ENCODE peak calls at places on chromosomes 12 and 14, in ten cellular contexts. One of them, this sample, is unnamed.

GRCh38 chr14:97644365-97644764 is 847.2 kb downstream of the VRK1 start:
- DNase-seq in stomach: no peak
- DNase-seq in fibroblast of lung: no peak
- DNase-seq in fibroblast of pulmonary artery: no peak
- DNase-seq in HL-60: no peak
- DNase-seq in CD8-positive, alpha-beta T cell: no peak
- DNase-seq in SK-N-SH: no peak
- DNase-seq in uterus: no peak
- DNase-seq in adrenal gland: no peak
- DNase-seq in bronchial epithelial cell: peak
- DNase-seq in this sample: no peak

GRCh38 chr14:68050177-68050576 is 230.6 kb downstream of the RAD51B start:
- DNase-seq in uterus: no peak
- DNase-seq in CD8-positive, alpha-beta T cell: no peak
- DNase-seq in adrenal gland: no peak
- DNase-seq in HL-60: no peak
- DNase-seq in bronchial epithelial cell: no peak
- DNase-seq in fibroblast of pulmonary artery: no peak
- DNase-seq in stomach: no peak
- DNase-seq in SK-N-SH: no peak
- DNase-seq in fibroblast of lung: no peak
- DNase-seq in this sample: no peak

GRCh38 chr14:31913370-31913769 is 163.7 kb upstream of the ARHGAP5 start:
- DNase-seq in uterus: no peak
- DNase-seq in bronchial epithelial cell: no peak
- DNase-seq in SK-N-SH: no peak
- DNase-seq in adrenal gland: no peak
- DNase-seq in fibroblast of lung: no peak
- DNase-seq in CD8-positive, alpha-beta T cell: no peak
- DNase-seq in HL-60: no peak
- DNase-seq in fibroblast of pulmonary artery: no peak
- DNase-seq in stomach: no peak
- DNase-seq in this sample: no peak

GRCh38 chr12:106137456-106138278 is 1.1 kb downstream of the NUAK1 start:
- DNase-seq in uterus: no peak
- DNase-seq in CD8-positive, alpha-beta T cell: no peak
- DNase-seq in SK-N-SH: no peak
- DNase-seq in fibroblast of pulmonary artery: no peak
- DNase-seq in stomach: no peak
- DNase-seq in fibroblast of lung: no peak
- DNase-seq in adrenal gland: no peak
- DNase-seq in bronchial epithelial cell: no peak
- DNase-seq in HL-60: no peak
- DNase-seq in this sample: no peak

GRCh38 chr14:30580616-30581282 is 21.8 kb downstream of the G2E3 start:
- DNase-seq in fibroblast of lung: no peak
- DNase-seq in uterus: no peak
- DNase-seq in HL-60: no peak
- DNase-seq in adrenal gland: no peak
- DNase-seq in bronchial epithelial cell: no peak
- DNase-seq in SK-N-SH: no peak
- DNase-seq in fibroblast of pulmonary artery: no peak
- DNase-seq in stomach: no peak
- DNase-seq in CD8-positive, alpha-beta T cell: no peak
- DNase-seq in this sample: no peak

GRCh38 chr14:85087201-85087600 is 442.7 kb upstream of the FLRT2 start:
- DNase-seq in fibroblast of lung: peak
- DNase-seq in HL-60: no peak
- DNase-seq in uterus: no peak
- DNase-seq in SK-N-SH: no peak
- DNase-seq in adrenal gland: no peak
- DNase-seq in bronchial epithelial cell: peak
- DNase-seq in CD8-positive, alpha-beta T cell: no peak
- DNase-seq in fibroblast of pulmonary artery: no peak
- DNase-seq in stomach: no peak
- DNase-seq in this sample: peak

GRCh38 chr12:110622582-110622981 is 8.7 kb downstream of the TCTN1 start:
- DNase-seq in adrenal gland: no peak
- DNase-seq in HL-60: no peak
- DNase-seq in fibroblast of pulmonary artery: no peak
- DNase-seq in SK-N-SH: no peak
- DNase-seq in fibroblast of lung: peak
- DNase-seq in CD8-positive, alpha-beta T cell: no peak
- DNase-seq in uterus: no peak
- DNase-seq in bronchial epithelial cell: no peak
- DNase-seq in stomach: no peak
- DNase-seq in this sample: no peak

GRCh38 chr12:19620222-19620621 is 180.9 kb downstream of the AEBP2 start:
- DNase-seq in bronchial epithelial cell: peak
- DNase-seq in adrenal gland: no peak
- DNase-seq in HL-60: no peak
- DNase-seq in stomach: peak
- DNase-seq in fibroblast of pulmonary artery: peak
- DNase-seq in SK-N-SH: no peak
- DNase-seq in uterus: no peak
- DNase-seq in fibroblast of lung: peak
- DNase-seq in CD8-positive, alpha-beta T cell: peak
- DNase-seq in this sample: peak

DNA sequence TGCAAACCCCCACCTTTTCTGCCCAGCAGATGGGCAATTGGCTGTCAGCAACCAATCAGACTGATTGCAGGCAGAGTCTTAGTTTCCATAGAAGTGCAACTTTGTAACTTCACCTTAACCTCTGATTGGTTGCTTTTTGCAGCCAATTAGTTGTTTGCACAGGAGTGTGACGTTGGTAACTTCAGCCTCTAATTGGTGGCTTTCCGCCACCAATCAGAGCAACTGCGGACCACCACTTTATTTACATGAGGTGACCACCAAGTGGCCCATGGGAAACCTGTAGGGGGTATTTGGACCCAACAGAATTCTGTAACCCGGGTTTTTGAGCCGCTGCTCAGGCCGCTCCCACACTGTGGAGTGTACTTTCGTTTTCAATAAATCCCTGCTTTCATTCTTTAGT is 32.3 kb downstream of the CDKN1B start:
- DNase-seq in fibroblast of lung: no peak
- DNase-seq in uterus: no peak
- DNase-seq in CD8-positive, alpha-beta T cell: no peak
- DNase-seq in fibroblast of pulmonary artery: no peak
- DNase-seq in adrenal gland: no peak
- DNase-seq in stomach: no peak
- DNase-seq in bronchial epithelial cell: no peak
- DNase-seq in HL-60: no peak
- DNase-seq in SK-N-SH: no peak
- DNase-seq in this sample: no peak
- H3K4me3 ChIP-seq in fibroblast of lung: no peak
- H3K4me3 ChIP-seq in uterus: peak
- H3K4me3 ChIP-seq in CD8-positive, alpha-beta T cell: no peak
- H3K4me3 ChIP-seq in fibroblast of pulmonary artery: no peak
- H3K4me3 ChIP-seq in adrenal gland: no peak
- H3K4me3 ChIP-seq in stomach: peak
- H3K4me3 ChIP-seq in bronchial epithelial cell: no peak
- H3K4me3 ChIP-seq in HL-60: no peak
- H3K4me3 ChIP-seq in SK-N-SH: peak
- H3K4me3 ChIP-seq in this sample: no peak

GRCh38 chr14:88380405-88380804 is 5.1 kb upstream of the SPATA7 start:
- DNase-seq in fibroblast of lung: peak
- DNase-seq in fibroblast of pulmonary artery: peak
- DNase-seq in SK-N-SH: peak
- DNase-seq in CD8-positive, alpha-beta T cell: no peak
- DNase-seq in adrenal gland: no peak
- DNase-seq in stomach: no peak
- DNase-seq in uterus: no peak
- DNase-seq in HL-60: no peak
- DNase-seq in bronchial epithelial cell: peak
- DNase-seq in this sample: peak

GRCh38 chr14:88386395-88386794 is 938 bp downstream of the SPATA7 start:
- DNase-seq in HL-60: no peak
- DNase-seq in fibroblast of lung: no peak
- DNase-seq in stomach: no peak
- DNase-seq in adrenal gland: no peak
- DNase-seq in CD8-positive, alpha-beta T cell: no peak
- DNase-seq in fibroblast of pulmonary artery: no peak
- DNase-seq in uterus: no peak
- DNase-seq in SK-N-SH: no peak
- DNase-seq in bronchial epithelial cell: no peak
- DNase-seq in this sample: no peak

GRCh38 chr14:88384653-88385205 is 728 bp upstream of the SPATA7 start:
- DNase-seq in fibroblast of lung: no peak
- DNase-seq in SK-N-SH: peak
- DNase-seq in uterus: peak
- DNase-seq in stomach: no peak
- DNase-seq in bronchial epithelial cell: peak
- DNase-seq in HL-60: no peak
- DNase-seq in adrenal gland: no peak
- DNase-seq in CD8-positive, alpha-beta T cell: no peak
- DNase-seq in fibroblast of pulmonary artery: peak
- DNase-seq in this sample: peak

GRCh38 chr14:88388741-88389282 is 3.4 kb downstream of the SPATA7 start:
- DNase-seq in stomach: no peak
- DNase-seq in adrenal gland: no peak
- DNase-seq in SK-N-SH: no peak
- DNase-seq in bronchial epithelial cell: no peak
- DNase-seq in uterus: no peak
- DNase-seq in HL-60: no peak
- DNase-seq in fibroblast of lung: no peak
- DNase-seq in CD8-positive, alpha-beta T cell: no peak
- DNase-seq in fibroblast of pulmonary artery: no peak
- DNase-seq in this sample: no peak

GRCh38 chr14:88385212-88386101 is at the start of gene SPATA7:
- DNase-seq in fibroblast of lung: peak
- DNase-seq in uterus: peak
- DNase-seq in CD8-positive, alpha-beta T cell: peak
- DNase-seq in adrenal gland: peak
- DNase-seq in stomach: peak
- DNase-seq in bronchial epithelial cell: peak
- DNase-seq in HL-60: peak
- DNase-seq in fibroblast of pulmonary artery: peak
- DNase-seq in SK-N-SH: peak
- DNase-seq in this sample: peak
- TF ChIP-seq CTCF in fibroblast of lung: no peak
- TF ChIP-seq CTCF in uterus: no peak
- TF ChIP-seq CTCF in CD8-positive, alpha-beta T cell: no peak
- TF ChIP-seq CTCF in adrenal gland: no peak
- TF ChIP-seq CTCF in stomach: no peak
- TF ChIP-seq CTCF in bronchial epithelial cell: no peak
- TF ChIP-seq CTCF in HL-60: no peak
- TF ChIP-seq CTCF in fibroblast of pulmonary artery: no peak
- TF ChIP-seq CTCF in SK-N-SH: peak
- TF ChIP-seq CTCF in this sample: no peak

DNA sequence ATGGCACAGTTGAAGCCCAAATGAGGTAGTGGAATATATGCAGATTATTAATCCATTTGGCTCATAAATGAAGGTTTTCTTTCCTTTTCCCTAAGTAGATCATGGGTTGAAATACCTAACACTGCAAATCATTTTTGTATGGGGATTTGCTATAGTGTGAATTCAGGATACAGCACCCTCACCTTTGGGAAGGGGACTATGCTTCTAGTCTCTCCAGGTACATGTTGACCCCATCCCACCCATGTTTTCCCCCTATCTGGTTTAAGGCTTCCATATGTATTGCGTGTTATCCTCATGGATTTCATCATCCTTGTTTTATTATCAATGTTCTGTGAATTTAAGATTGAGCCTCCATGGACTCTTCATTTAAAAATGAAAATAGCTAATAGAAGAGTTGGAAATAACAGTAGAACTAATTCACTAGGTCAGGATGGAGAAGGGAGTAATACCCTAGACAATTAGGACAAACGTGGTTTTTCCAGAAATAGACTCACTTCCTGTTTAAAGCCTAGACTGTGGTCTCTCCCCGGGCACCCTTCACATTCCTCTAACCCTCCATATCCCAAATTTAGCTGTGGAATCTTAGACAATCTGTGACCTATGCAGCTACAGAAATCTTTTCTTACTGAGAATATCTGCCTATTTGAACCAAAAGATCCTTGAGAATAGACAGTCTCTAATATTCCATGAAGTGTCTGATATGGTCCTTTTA is 56.5 kb downstream of the DAD1 start:
- DNase-seq in SK-N-SH: no peak
- DNase-seq in adrenal gland: no peak
- DNase-seq in HL-60: no peak
- DNase-seq in bronchial epithelial cell: no peak
- DNase-seq in fibroblast of pulmonary artery: peak
- DNase-seq in CD8-positive, alpha-beta T cell: no peak
- DNase-seq in fibroblast of lung: peak
- DNase-seq in stomach: no peak
- DNase-seq in uterus: no peak
- DNase-seq in this sample: no peak
- H3K4me3 ChIP-seq in SK-N-SH: no peak
- H3K4me3 ChIP-seq in adrenal gland: no peak
- H3K4me3 ChIP-seq in HL-60: no peak
- H3K4me3 ChIP-seq in bronchial epithelial cell: no peak
- H3K4me3 ChIP-seq in fibroblast of pulmonary artery: no peak
- H3K4me3 ChIP-seq in CD8-positive, alpha-beta T cell: peak
- H3K4me3 ChIP-seq in fibroblast of lung: no peak
- H3K4me3 ChIP-seq in stomach: no peak
- H3K4me3 ChIP-seq in uterus: no peak
- H3K4me3 ChIP-seq in this sample: no peak

GRCh38 chr14:71491925-71492324 is 440.3 kb upstream of the RGS6 start:
- DNase-seq in CD8-positive, alpha-beta T cell: no peak
- DNase-seq in bronchial epithelial cell: no peak
- DNase-seq in stomach: no peak
- DNase-seq in adrenal gland: peak
- DNase-seq in HL-60: no peak
- DNase-seq in fibroblast of pulmonary artery: peak
- DNase-seq in uterus: no peak
- DNase-seq in fibroblast of lung: peak
- DNase-seq in SK-N-SH: no peak
- DNase-seq in this sample: no peak

GRCh38 chr14:71499018-71499417 is 433.2 kb upstream of the RGS6 start:
- DNase-seq in HL-60: no peak
- DNase-seq in fibroblast of lung: no peak
- DNase-seq in CD8-positive, alpha-beta T cell: no peak
- DNase-seq in SK-N-SH: no peak
- DNase-seq in adrenal gland: no peak
- DNase-seq in uterus: no peak
- DNase-seq in bronchial epithelial cell: no peak
- DNase-seq in fibroblast of pulmonary artery: no peak
- DNase-seq in stomach: no peak
- DNase-seq in this sample: no peak

GRCh38 chr14:71498151-71498734 is 434.0 kb upstream of the RGS6 start:
- DNase-seq in fibroblast of pulmonary artery: peak
- DNase-seq in stomach: no peak
- DNase-seq in CD8-positive, alpha-beta T cell: no peak
- DNase-seq in adrenal gland: no peak
- DNase-seq in uterus: no peak
- DNase-seq in fibroblast of lung: peak
- DNase-seq in SK-N-SH: no peak
- DNase-seq in HL-60: no peak
- DNase-seq in bronchial epithelial cell: no peak
- DNase-seq in this sample: no peak

GRCh38 chr14:71492346-71492745 is 439.9 kb upstream of the RGS6 start:
- DNase-seq in bronchial epithelial cell: no peak
- DNase-seq in adrenal gland: no peak
- DNase-seq in uterus: no peak
- DNase-seq in SK-N-SH: no peak
- DNase-seq in fibroblast of lung: peak
- DNase-seq in stomach: no peak
- DNase-seq in CD8-positive, alpha-beta T cell: no peak
- DNase-seq in HL-60: no peak
- DNase-seq in fibroblast of pulmonary artery: no peak
- DNase-seq in this sample: no peak

DNA sequence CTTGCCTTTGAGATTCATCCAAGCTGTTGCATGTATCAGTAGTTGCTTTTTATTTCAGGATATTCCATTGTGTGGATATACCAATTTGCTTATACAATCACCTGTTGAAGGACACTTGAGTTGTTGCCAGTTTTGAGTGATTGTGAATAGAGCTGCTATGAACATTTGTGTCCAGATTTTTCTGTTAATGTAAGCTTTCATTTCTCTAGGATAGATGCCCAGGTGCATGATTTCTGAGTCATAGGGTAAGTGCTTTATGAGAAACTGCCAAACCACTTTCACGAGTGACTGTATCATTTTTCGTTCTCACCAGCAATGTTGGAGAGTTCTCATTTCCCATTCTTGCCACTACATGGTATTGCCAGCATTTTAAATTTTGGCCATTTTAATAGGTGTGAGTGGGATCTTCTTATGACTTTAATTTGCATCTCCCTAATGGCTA is 434.6 kb upstream of the RGS6 start:
- DNase-seq in CD8-positive, alpha-beta T cell: no peak
- DNase-seq in bronchial epithelial cell: peak
- DNase-seq in SK-N-SH: no peak
- DNase-seq in HL-60: no peak
- DNase-seq in uterus: no peak
- DNase-seq in fibroblast of pulmonary artery: peak
- DNase-seq in adrenal gland: no peak
- DNase-seq in fibroblast of lung: peak
- DNase-seq in stomach: no peak
- DNase-seq in this sample: peak
- TF ChIP-seq CTCF in CD8-positive, alpha-beta T cell: no peak
- TF ChIP-seq CTCF in bronchial epithelial cell: no peak
- TF ChIP-seq CTCF in SK-N-SH: no peak
- TF ChIP-seq CTCF in HL-60: no peak
- TF ChIP-seq CTCF in uterus: no peak
- TF ChIP-seq CTCF in fibroblast of pulmonary artery: no peak
- TF ChIP-seq CTCF in adrenal gland: no peak
- TF ChIP-seq CTCF in fibroblast of lung: no peak
- TF ChIP-seq CTCF in stomach: no peak
- TF ChIP-seq CTCF in this sample: no peak

This sample was measured in epithelial cell of esophagus.